ENCODE peak calls at places on chromosomes 1 and 21, in four cellular contexts. One of them, this sample, is unnamed.

GRCh38 chr1:24438423-24438901 is 22.9 kb downstream of the NIPAL3 start:
- DNase-seq in HepG2: no peak
- DNase-seq in SK-N-SH: peak
- DNase-seq in K562: peak
- DNase-seq in this sample: no peak

GRCh38 chr1:75632350-75632949 is 21.5 kb upstream of the SLC44A5 start:
- DNase-seq in HepG2: peak
- DNase-seq in SK-N-SH: peak
- DNase-seq in K562: peak
- DNase-seq in this sample: peak

GRCh38 chr1:150477320-150477719 is 9.9 kb upstream of the TARS2 start:
- DNase-seq in HepG2: no peak
- DNase-seq in SK-N-SH: no peak
- DNase-seq in K562: no peak
- DNase-seq in this sample: no peak

GRCh38 chr1:27394282-27394658 is 1.8 kb downstream of the GPR3 start:
- DNase-seq in HepG2: no peak
- DNase-seq in SK-N-SH: no peak
- DNase-seq in K562: no peak
- DNase-seq in this sample: no peak

GRCh38 chr1:220391426-220391825 is 119.2 kb upstream of the RAB3GAP2 start:
- DNase-seq in HepG2: no peak
- DNase-seq in SK-N-SH: no peak
- DNase-seq in K562: no peak
- DNase-seq in this sample: no peak

GRCh38 chr1:168234846-168235547 is 9.2 kb downstream of the SFT2D2 start:
- DNase-seq in HepG2: peak
- DNase-seq in SK-N-SH: peak
- DNase-seq in K562: peak
- DNase-seq in this sample: peak

GRCh38 chr1:220271706-220272046 is 577 bp downstream of the RAB3GAP2 start:
- DNase-seq in HepG2: no peak
- DNase-seq in SK-N-SH: peak
- DNase-seq in K562: peak
- DNase-seq in this sample: peak

GRCh38 chr1:210815641-210816040 is 318.3 kb downstream of the KCNH1 start:
- DNase-seq in HepG2: no peak
- DNase-seq in SK-N-SH: no peak
- DNase-seq in K562: no peak
- DNase-seq in this sample: no peak

GRCh38 chr1:246319111-246319510 is 188.0 kb downstream of the SMYD3 start:
- DNase-seq in HepG2: no peak
- DNase-seq in SK-N-SH: peak
- DNase-seq in K562: no peak
- DNase-seq in this sample: peak

GRCh38 chr1:235920596-235921375 is 54.1 kb upstream of the LYST start:
- DNase-seq in HepG2: no peak
- DNase-seq in SK-N-SH: peak
- DNase-seq in K562: no peak
- DNase-seq in this sample: no peak

GRCh38 chr1:24416666-24417391 is 1.2 kb downstream of the NIPAL3 start:
- DNase-seq in HepG2: peak
- DNase-seq in SK-N-SH: no peak
- DNase-seq in K562: peak
- DNase-seq in this sample: peak

GRCh38 chr1:115189814-115190541 is 100.7 kb upstream of the TSPAN2 start:
- DNase-seq in HepG2: no peak
- DNase-seq in SK-N-SH: no peak
- DNase-seq in K562: no peak
- DNase-seq in this sample: peak

GRCh38 chr1:31095298-31095981 is 29.9 kb upstream of the PUM1 start:
- DNase-seq in HepG2: no peak
- DNase-seq in SK-N-SH: no peak
- DNase-seq in K562: no peak
- DNase-seq in this sample: peak

GRCh38 chr1:119219711-119220110 is 79.3 kb upstream of the WARS2 start:
- DNase-seq in HepG2: no peak
- DNase-seq in SK-N-SH: no peak
- DNase-seq in K562: no peak
- DNase-seq in this sample: no peak

GRCh38 chr21:44372616-44373015 is 19.2 kb downstream of the TRPM2 start:
- DNase-seq in HepG2: no peak
- DNase-seq in SK-N-SH: no peak
- DNase-seq in K562: no peak
- DNase-seq in this sample: no peak

GRCh38 chr1:98556521-98557158 is 104.9 kb upstream of the SNX7 start:
- DNase-seq in HepG2: peak
- DNase-seq in SK-N-SH: no peak
- DNase-seq in K562: peak
- DNase-seq in this sample: peak

GRCh38 chr1:183023146-183023600 is at the start of gene LAMC1:
- DNase-seq in HepG2: peak
- DNase-seq in SK-N-SH: peak
- DNase-seq in K562: peak
- DNase-seq in this sample: peak

GRCh38 chr1:173914366-173914871 is 2.7 kb downstream of the SERPINC1 start:
- DNase-seq in HepG2: peak
- DNase-seq in SK-N-SH: peak
- DNase-seq in K562: peak
- DNase-seq in this sample: peak

GRCh38 chr1:87523466-87523865 is 194.8 kb downstream of the LMO4 start:
- DNase-seq in HepG2: no peak
- DNase-seq in SK-N-SH: no peak
- DNase-seq in K562: no peak
- DNase-seq in this sample: peak

GRCh38 chr1:210201671-210202070 is 30.9 kb upstream of the SERTAD4 start:
- DNase-seq in HepG2: no peak
- DNase-seq in SK-N-SH: no peak
- DNase-seq in K562: no peak
- DNase-seq in this sample: peak

GRCh38 chr1:32695098-32695904 is 7.3 kb downstream of the SYNC start:
- DNase-seq in HepG2: peak
- DNase-seq in SK-N-SH: no peak
- DNase-seq in K562: peak
- DNase-seq in this sample: peak

GRCh38 chr1:196180847-196181593 is 427.2 kb downstream of the KCNT2 start:
- DNase-seq in HepG2: no peak
- DNase-seq in SK-N-SH: no peak
- DNase-seq in K562: peak
- DNase-seq in this sample: peak

GRCh38 chr1:236027096-236027495 is 37.8 kb downstream of the NID1 start:
- DNase-seq in HepG2: no peak
- DNase-seq in SK-N-SH: no peak
- DNase-seq in K562: no peak
- DNase-seq in this sample: no peak

GRCh38 chr1:186155594-186155993 is 219.5 kb downstream of the TPR start:
- DNase-seq in HepG2: peak
- DNase-seq in SK-N-SH: peak
- DNase-seq in K562: peak
- DNase-seq in this sample: peak

GRCh38 chr1:53627666-53628065 is 111.3 kb downstream of the GLIS1 start:
- DNase-seq in HepG2: no peak
- DNase-seq in SK-N-SH: no peak
- DNase-seq in K562: no peak
- DNase-seq in this sample: no peak

GRCh38 chr1:179023946-179024345 is 1.7 kb upstream of the FAM20B start:
- DNase-seq in HepG2: no peak
- DNase-seq in SK-N-SH: no peak
- DNase-seq in K562: no peak
- DNase-seq in this sample: no peak

GRCh38 chr1:194813109-194813508 is 1626.7 kb upstream of the B3GALT2 start:
- DNase-seq in HepG2: no peak
- DNase-seq in SK-N-SH: no peak
- DNase-seq in K562: no peak
- DNase-seq in this sample: no peak

GRCh38 chr1:178609015-178609414 is 96.1 kb downstream of the TEX35 start:
- DNase-seq in HepG2: no peak
- DNase-seq in SK-N-SH: no peak
- DNase-seq in K562: no peak
- DNase-seq in this sample: peak

GRCh38 chr1:219126267-219126862 is 47.3 kb upstream of the LYPLAL1 start:
- DNase-seq in HepG2: no peak
- DNase-seq in SK-N-SH: no peak
- DNase-seq in K562: no peak
- DNase-seq in this sample: no peak

GRCh38 chr1:223771814-223772770 is 59.8 kb downstream of the CAPN2 start:
- DNase-seq in HepG2: no peak
- DNase-seq in SK-N-SH: no peak
- DNase-seq in K562: peak
- DNase-seq in this sample: peak

GRCh38 chr1:185444651-185445050 is 127.6 kb upstream of the IVNS1ABP start:
- DNase-seq in HepG2: no peak
- DNase-seq in SK-N-SH: no peak
- DNase-seq in K562: no peak
- DNase-seq in this sample: no peak

GRCh38 chr1:234373938-234374240 is 633 bp downstream of the COA6 start:
- DNase-seq in HepG2: no peak
- DNase-seq in SK-N-SH: no peak
- DNase-seq in K562: no peak
- DNase-seq in this sample: no peak
- H2AFZ ChIP-seq in HepG2: no peak
- H2AFZ ChIP-seq in SK-N-SH: peak
- H2AFZ ChIP-seq in K562: peak
- H2AFZ ChIP-seq in this sample: peak

GRCh38 chr1:107787299-107787698 is 177.7 kb downstream of the VAV3 start:
- DNase-seq in HepG2: no peak
- DNase-seq in SK-N-SH: no peak
- DNase-seq in K562: no peak
- DNase-seq in this sample: no peak
- TF ChIP-seq RFX5 in HepG2: no peak
- TF ChIP-seq RFX5 in SK-N-SH: no peak
- TF ChIP-seq RFX5 in K562: no peak
- TF ChIP-seq RFX5 in this sample: no peak

DNA sequence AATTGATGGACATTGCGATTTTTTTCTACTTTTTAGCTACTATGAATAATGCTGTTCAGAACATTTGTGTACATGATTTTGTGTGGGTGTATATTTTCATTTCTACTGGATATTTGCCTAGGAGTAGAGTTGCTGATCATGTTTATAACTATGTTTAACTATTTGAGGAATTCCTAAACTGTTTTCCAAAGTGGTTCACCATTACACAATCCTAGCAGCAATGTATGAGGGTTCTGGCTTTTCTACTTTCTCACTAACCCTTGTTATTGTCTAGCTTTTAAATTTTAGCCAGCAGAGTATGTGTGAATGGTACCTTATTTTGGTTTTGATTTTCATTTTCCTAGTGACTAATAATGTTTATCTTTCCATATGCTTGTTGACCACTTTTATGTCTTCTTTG is 86.2 kb downstream of the ATG4C start:
- DNase-seq in HepG2: peak
- DNase-seq in SK-N-SH: no peak
- DNase-seq in K562: no peak
- DNase-seq in this sample: peak
- H2AFZ ChIP-seq in HepG2: no peak
- H2AFZ ChIP-seq in SK-N-SH: no peak
- H2AFZ ChIP-seq in K562: no peak
- H2AFZ ChIP-seq in this sample: no peak

GRCh38 chr1:52567943-52568342 is 15.1 kb upstream of the TUT4 start:
- DNase-seq in HepG2: no peak
- DNase-seq in SK-N-SH: no peak
- DNase-seq in K562: peak
- DNase-seq in this sample: no peak
- TF ChIP-seq RFX5 in HepG2: no peak
- TF ChIP-seq RFX5 in SK-N-SH: no peak
- TF ChIP-seq RFX5 in K562: no peak
- TF ChIP-seq RFX5 in this sample: no peak

GRCh38 chr1:11352058-11352715 is 79.2 kb downstream of the UBIAD1 start:
- DNase-seq in HepG2: no peak
- DNase-seq in SK-N-SH: no peak
- DNase-seq in K562: no peak
- DNase-seq in this sample: no peak

GRCh38 chr1:11358991-11359390 is 86.0 kb downstream of the UBIAD1 start:
- DNase-seq in HepG2: no peak
- DNase-seq in SK-N-SH: no peak
- DNase-seq in K562: no peak
- DNase-seq in this sample: no peak

GRCh38 chr1:11357291-11357690 is 84.3 kb downstream of the UBIAD1 start:
- DNase-seq in HepG2: no peak
- DNase-seq in SK-N-SH: no peak
- DNase-seq in K562: no peak
- DNase-seq in this sample: no peak

GRCh38 chr1:11355594-11356467 is 82.8 kb downstream of the UBIAD1 start:
- DNase-seq in HepG2: no peak
- DNase-seq in SK-N-SH: peak
- DNase-seq in K562: no peak
- DNase-seq in this sample: no peak

DNA sequence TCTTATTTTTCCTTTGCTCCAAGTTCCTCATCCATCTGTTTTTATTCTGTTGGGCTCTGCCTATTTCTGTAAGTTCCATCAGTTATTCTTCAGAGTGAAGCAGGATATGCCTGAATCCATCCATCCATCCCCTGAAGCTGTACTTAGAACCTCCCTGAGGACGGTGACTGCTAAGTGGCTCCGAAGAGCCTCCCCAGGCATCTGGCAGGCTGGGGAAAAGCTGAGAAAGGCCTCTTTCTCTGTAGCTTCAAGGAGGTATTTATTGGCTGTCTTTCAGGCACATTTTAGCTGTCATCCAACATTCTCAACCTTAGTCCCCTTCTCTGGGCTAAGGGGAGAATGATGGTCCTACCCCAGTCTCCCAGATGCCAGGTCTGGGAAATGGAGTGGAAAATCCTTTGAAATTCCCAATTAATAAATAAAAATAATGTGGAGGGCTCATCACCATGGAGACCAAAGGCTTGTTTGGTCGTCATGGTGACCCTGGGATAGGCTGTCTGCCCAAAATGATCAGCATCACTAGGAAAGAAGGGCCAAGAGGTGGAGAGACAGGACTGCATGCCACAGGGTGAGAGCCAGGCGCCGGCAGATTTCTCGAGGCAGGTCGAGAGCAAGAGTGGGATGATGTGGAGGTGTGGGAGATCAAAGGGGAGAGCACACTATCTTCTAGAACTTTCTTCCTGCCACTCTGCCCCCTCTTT is 82.0 kb downstream of the UBIAD1 start:
- DNase-seq in HepG2: no peak
- DNase-seq in SK-N-SH: no peak
- DNase-seq in K562: no peak
- DNase-seq in this sample: no peak
- H2AFZ ChIP-seq in HepG2: no peak
- H2AFZ ChIP-seq in SK-N-SH: no peak
- H2AFZ ChIP-seq in K562: no peak
- H2AFZ ChIP-seq in this sample: no peak

GRCh38 chr1:162136760-162137537 is 67.5 kb downstream of the NOS1AP start:
- DNase-seq in HepG2: peak
- DNase-seq in SK-N-SH: no peak
- DNase-seq in K562: no peak
- DNase-seq in this sample: peak
- TF ChIP-seq RFX5 in HepG2: no peak
- TF ChIP-seq RFX5 in SK-N-SH: no peak
- TF ChIP-seq RFX5 in K562: no peak
- TF ChIP-seq RFX5 in this sample: no peak

GRCh38 chr1:208052135-208052534 is 141.2 kb upstream of the CD34 start:
- DNase-seq in HepG2: no peak
- DNase-seq in SK-N-SH: no peak
- DNase-seq in K562: no peak
- DNase-seq in this sample: no peak
- H2AFZ ChIP-seq in HepG2: no peak
- H2AFZ ChIP-seq in SK-N-SH: no peak
- H2AFZ ChIP-seq in K562: no peak
- H2AFZ ChIP-seq in this sample: no peak

GRCh38 chr21:30478015-30478414 is 2.2 kb downstream of the KRTAP19-1 start:
- DNase-seq in HepG2: no peak
- DNase-seq in SK-N-SH: no peak
- DNase-seq in K562: no peak
- DNase-seq in this sample: no peak
- TF ChIP-seq RFX5 in HepG2: no peak
- TF ChIP-seq RFX5 in SK-N-SH: no peak
- TF ChIP-seq RFX5 in K562: no peak
- TF ChIP-seq RFX5 in this sample: no peak

This sample was measured in IMR-90.